ENCODE peak calls at places on chromosomes 13 and 19, in six cellular contexts. Z, J, B, G, O and I are unnamed samples.

GRCh38 chr13:77386046-77386445 is 59.2 kb upstream of the MYCBP2 start:
- DNase-seq in Z (no peak), B (no peak), J (no peak), O (no peak), G (no peak), I (no peak)

GRCh38 chr13:47237571-47237970 is 340.7 kb upstream of the HTR2A start:
- DNase-seq in J (no peak), G (no peak), Z (no peak), O (no peak), B (no peak), I (no peak)

GRCh38 chr13:30738946-30739528 is 3.7 kb downstream of the ALOX5AP start:
- DNase-seq in Z (no peak), J (no peak), G (no peak), B (no peak), O (no peak), I (no peak)

GRCh38 chr19:13881231-13881691 is 4.3 kb downstream of the NANOS3 start:
- DNase-seq in B (no peak), G (no peak), O (no peak), J (no peak), Z (no peak), I (no peak)

GRCh38 chr13:26529441-26529840 is 28.0 kb upstream of the WASF3 start:
- DNase-seq in J (no peak), O (no peak), G (no peak), B (no peak), Z (peak; percentile 74), I (peak; percentile 26)

GRCh38 chr13:78323848-78324247 is 279.5 kb downstream of the POU4F1 start:
- DNase-seq in J (no peak), B (no peak), Z (no peak), G (no peak), O (no peak), I (no peak)

GRCh38 chr19:4018775-4019504 is 11.4 kb downstream of the PIAS4 start:
- DNase-seq in B (no peak), J (peak; percentile 60), O (no peak), Z (no peak), G (no peak), I (no peak)

GRCh38 chr13:24339937-24340607 is 30.7 kb downstream of the C1QTNF9 start:
- DNase-seq in O (no peak), B (peak; percentile 59), G (no peak), Z (no peak), J (peak; percentile 51), I (no peak)

GRCh38 chr19:40191836-40192646 is 815 bp downstream of the MAP3K10 start:
- DNase-seq in B (peak; percentile 88), J (no peak), Z (peak; percentile 16), O (no peak), G (peak; percentile 58), I (no peak)

GRCh38 chr19:12996542-12997094 is 1.3 kb downstream of the NFIX start:
- DNase-seq in J (no peak), Z (no peak), B (peak; percentile 89), O (no peak), G (no peak), I (no peak)

GRCh38 chr19:19342086-19343015 is 21.7 kb downstream of the MAU2 start:
- DNase-seq in B (peak; percentile 93), G (peak; percentile 73), Z (peak; percentile 73), O (peak; percentile 32), J (no peak), I (peak; percentile 8)

GRCh38 chr13:78133511-78133910 is 214.9 kb upstream of the EDNRB start:
- DNase-seq in G (no peak), J (no peak), Z (no peak), B (no peak), O (no peak), I (no peak)

GRCh38 chr19:54462072-54462712 is 1.4 kb downstream of the LENG9 start:
- DNase-seq in G (peak; percentile 51), B (no peak), J (peak; percentile 71), O (no peak), Z (peak; percentile 58), I (no peak)

GRCh38 chr13:74204606-74205312 is 70.6 kb upstream of the KLF12 start:
- DNase-seq in G (no peak), B (no peak), Z (no peak), J (no peak), O (no peak), I (no peak)

GRCh38 chr13:19267746-19268145 is 86.1 kb upstream of the TUBA3C start:
- DNase-seq in B (no peak), O (no peak), J (no peak), G (no peak), Z (no peak), I (no peak)
- H3K9me3 ChIP-seq in B (no peaks in the 10 kb centered on the region), O (no peaks in the 10 kb centered on the region), J (no peaks in the 10 kb centered on the region), G (no peaks in the 10 kb centered on the region), Z (peaks cover 36% of the 10 kb centered on the region), I (peaks cover 17% of the 10 kb centered on the region)

DNA sequence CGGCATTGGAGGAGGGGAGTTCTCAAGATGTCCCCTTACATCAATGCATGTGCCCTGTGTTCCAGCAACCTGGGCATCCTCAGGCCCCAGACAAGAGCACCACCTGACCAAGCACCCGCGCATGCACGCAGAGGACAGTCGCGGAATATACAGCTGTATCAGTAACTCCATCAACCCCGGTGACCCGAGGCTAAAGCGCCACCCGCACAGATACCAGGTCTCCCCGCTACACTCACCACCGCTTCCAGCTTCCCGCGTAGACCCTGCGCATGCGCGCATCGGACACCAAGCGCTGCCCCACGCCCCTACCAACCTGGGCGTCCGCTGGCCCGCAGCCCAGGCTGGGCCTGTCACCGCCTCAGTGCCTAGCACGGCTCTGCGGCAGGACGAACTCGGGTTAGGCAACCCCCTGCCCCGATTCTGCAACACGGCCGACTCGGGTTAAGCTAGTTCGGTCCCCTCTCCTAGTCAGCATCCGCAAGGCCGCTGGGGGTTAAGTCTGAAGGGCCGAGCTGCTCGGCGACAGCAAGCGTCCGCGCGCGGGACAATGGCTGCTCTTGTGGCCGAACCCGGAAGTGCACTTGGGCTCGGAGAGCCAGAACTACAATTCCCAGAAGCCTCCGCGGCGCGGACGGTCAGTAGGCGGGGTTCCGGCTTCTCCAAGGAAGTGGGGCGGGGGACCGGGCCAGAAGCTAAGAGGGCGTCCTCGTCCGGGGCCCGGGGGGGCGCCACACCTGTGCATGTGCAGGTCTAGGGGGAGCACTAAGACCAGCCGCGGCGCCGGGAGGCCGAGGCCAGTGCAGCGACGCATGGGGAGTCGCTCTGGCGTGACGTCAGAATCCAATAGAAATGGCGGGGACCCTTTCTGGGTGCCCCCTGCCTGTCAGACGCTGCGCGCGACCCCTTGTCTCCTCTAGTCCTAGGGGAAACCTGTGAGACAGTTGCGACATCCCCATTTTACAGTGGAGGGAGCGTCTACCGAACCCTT is at the start of gene ZNF180:
- DNase-seq in Z (peak; percentile 98), O (peak; percentile 90), J (peak; percentile 95), G (peak; percentile 97), B (peak; percentile 96), I (peak; percentile 76)
- H3K9me3 ChIP-seq in Z (peaks cover 39% of the 10 kb centered on the region), O (peaks cover 27% of the 10 kb centered on the region), J (peaks cover 36% of the 10 kb centered on the region), G (peaks cover 40% of the 10 kb centered on the region), B (peaks cover 35% of the 10 kb centered on the region), I (peaks cover 36% of the 10 kb centered on the region)

GRCh38 chr19:22527554-22527953 is 105.4 kb upstream of the ZNF98 start:
- DNase-seq in G (no peak), B (no peak), O (no peak), J (no peak), Z (no peak), I (no peak)
- H3K9me3 ChIP-seq in G (no peaks in the 10 kb centered on the region), B (peaks cover 10% of the 10 kb centered on the region), O (no peaks in the 10 kb centered on the region), J (no peaks in the 10 kb centered on the region), Z (peaks cover 59% of the 10 kb centered on the region), I (peaks cover 36% of the 10 kb centered on the region)

GRCh38 chr19:44476559-44477408 is 23.5 kb downstream of the ZNF180 start:
- DNase-seq in G (no peak), J (no peak), O (no peak), Z (no peak), B (no peak), I (no peak)
- H3K9me3 ChIP-seq in G (peaks cover 100% of the 10 kb centered on the region), J (peaks cover 100% of the 10 kb centered on the region), O (peaks cover 92% of the 10 kb centered on the region), Z (peaks cover 100% of the 10 kb centered on the region), B (peaks cover 100% of the 10 kb centered on the region), I (peaks cover 51% of the 10 kb centered on the region)

DNA sequence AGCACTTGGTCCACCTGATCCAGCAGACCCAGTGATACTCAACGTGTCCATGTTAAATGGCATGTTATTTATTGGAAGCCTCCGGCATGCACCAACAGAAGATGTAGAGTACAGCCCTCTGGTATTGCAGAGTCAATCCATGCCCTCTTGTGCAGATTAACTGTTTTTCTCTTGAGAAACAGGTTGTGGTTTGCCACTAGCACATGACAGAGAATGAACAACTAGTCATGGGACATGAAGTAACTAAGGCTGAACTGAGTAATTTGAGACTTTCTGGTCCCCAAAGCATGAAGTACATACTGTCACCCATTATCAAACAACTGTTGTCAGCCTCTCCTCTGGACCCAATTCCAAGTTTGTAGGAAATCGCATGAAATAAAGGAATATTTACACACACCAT is 3.2 kb downstream of the ZNF562 start:
- DNase-seq in B (no peak), G (no peak), O (no peak), Z (no peak), J (no peak), I (no peak)
- H3K9me3 ChIP-seq in B (peaks cover 27% of the 10 kb centered on the region), G (peaks cover 54% of the 10 kb centered on the region), O (no peaks in the 10 kb centered on the region), Z (peaks cover 59% of the 10 kb centered on the region), J (peaks cover 42% of the 10 kb centered on the region), I (peaks cover 44% of the 10 kb centered on the region)

GRCh38 chr19:11856568-11857264 is 8.2 kb downstream of the ZNF439 start:
- DNase-seq in Z (peak; percentile 41), B (no peak), G (peak; percentile 66), O (no peak), J (no peak), I (no peak)

GRCh38 chr19:11860721-11861120 is 12.2 kb downstream of the ZNF439 start:
- DNase-seq in G (no peak), O (no peak), B (no peak), J (no peak), Z (no peak), I (no peak)

DNA sequence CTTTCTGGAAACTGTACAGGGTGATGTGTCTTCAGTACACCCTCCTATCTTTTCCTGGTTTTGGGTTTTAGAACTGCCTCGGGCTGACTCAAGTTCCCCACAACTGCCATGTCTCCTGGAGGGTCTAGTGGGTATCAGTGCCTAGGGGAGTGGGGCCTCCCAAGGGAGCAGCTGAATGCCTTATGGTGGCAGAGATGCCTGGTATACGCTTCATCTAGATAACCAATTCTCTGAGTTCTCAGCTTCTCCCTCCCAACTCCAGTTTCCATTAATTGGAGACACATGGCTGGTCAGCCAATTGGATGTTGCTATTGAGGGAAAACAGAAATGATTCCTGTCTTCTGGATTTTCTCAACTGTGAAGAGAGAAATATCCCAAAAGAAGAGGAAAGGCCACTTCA is 12.8 kb downstream of the ZNF439 start:
- DNase-seq in G (no peak), Z (no peak), O (no peak), B (no peak), J (no peak), I (no peak)
- H3K9me3 ChIP-seq in G (peaks cover 46% of the 10 kb centered on the region), Z (peaks cover 63% of the 10 kb centered on the region), O (peaks cover 13% of the 10 kb centered on the region), B (peaks cover 34% of the 10 kb centered on the region), J (peaks cover 92% of the 10 kb centered on the region), I (peaks cover 48% of the 10 kb centered on the region)

DNA sequence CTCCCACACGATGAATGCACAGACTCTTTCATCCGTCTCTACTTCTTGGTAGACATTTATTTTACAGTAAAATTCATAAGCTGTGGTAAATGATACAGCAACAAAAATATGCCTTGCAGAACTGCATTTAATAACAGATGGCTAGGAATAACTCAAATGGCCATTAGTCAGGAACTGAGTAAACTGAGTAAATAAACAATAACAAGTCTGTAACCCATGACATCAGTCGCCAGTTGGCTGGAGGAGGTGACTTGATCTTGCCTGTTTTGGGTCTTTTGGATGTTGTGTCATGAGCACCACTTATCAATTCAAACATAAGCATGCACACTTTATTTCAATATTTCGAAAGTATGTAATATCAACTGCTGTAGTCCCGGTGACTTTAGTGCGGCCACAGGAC is 632.6 kb upstream of the ARGLU1 start:
- DNase-seq in B (no peak), O (no peak), J (no peak), Z (no peak), G (no peak), I (no peak)
- H3K9me3 ChIP-seq in B (no peaks in the 10 kb centered on the region), O (no peaks in the 10 kb centered on the region), J (no peaks in the 10 kb centered on the region), Z (no peaks in the 10 kb centered on the region), G (no peaks in the 10 kb centered on the region), I (peaks cover 2% of the 10 kb centered on the region)